ENCODE peak calls at places on chromosomes 11 and 22, in ten cellular contexts. D, B, O, H, A, P, Z, X, V and M are unnamed samples.

GRCh38 chr11:76208829-76209670 is 2.7 kb upstream of the WNT11 start:
- DNase-seq in D (peak; percentile 79), B (peak; percentile 44), O (peak; percentile 69), H (no peak), A (peak; percentile 82), P (peak; percentile 88), Z (peak; percentile 83), X (peak; percentile 81), V (peak; percentile 64), M (peak; percentile 86)

GRCh38 chr11:65445101-65445603 is 22.6 kb downstream of the NEAT1 start:
- DNase-seq in D (peak; percentile 38), B (no peak), O (no peak), H (no peak), A (peak; percentile 34), P (no peak), Z (no peak), X (peak; percentile 76), V (peak; percentile 55), M (no peak)

GRCh38 chr11:64619811-64620285 is 28.8 kb downstream of the SLC22A12 start:
- DNase-seq in D (peak; percentile 87), B (no peak), O (no peak), H (peak; percentile 42), A (no peak), P (peak; percentile 80), Z (no peak), X (peak; percentile 75), V (peak; percentile 56), M (no peak)

GRCh38 chr22:36853407-36854099 is 7.3 kb upstream of the NCF4 start:
- DNase-seq in D (no peak), B (no peak), O (peak; percentile 62), H (peak; percentile 40), A (peak; percentile 66), P (peak; percentile 32), Z (no peak), X (peak; percentile 63), V (peak; percentile 68), M (peak; percentile 79)

GRCh38 chr22:31083377-31083768 is 2.3 kb downstream of the SMTN start:
- DNase-seq in D (peak; percentile 47), B (no peak), O (peak; percentile 92), H (no peak), A (no peak), P (peak; percentile 94), Z (no peak), X (no peak), V (no peak), M (no peak)

GRCh38 chr22:30047364-30047738 is 32.9 kb upstream of the HORMAD2 start:
- DNase-seq in D (no peak), B (no peak), O (no peak), H (no peak), A (no peak), P (no peak), Z (no peak), X (no peak), V (no peak), M (no peak)

GRCh38 chr11:123474994-123475393 is 44.9 kb downstream of the GRAMD1B start:
- DNase-seq in D (no peak), B (no peak), O (no peak), H (no peak), A (no peak), P (no peak), Z (no peak), X (no peak), V (no peak), M (peak; percentile 28)

GRCh38 chr11:125945797-125946520 is at the start of gene VSIG10L2:
- DNase-seq in D (no peak), B (no peak), O (no peak), H (no peak), A (no peak), P (no peak), Z (no peak), X (no peak), V (no peak), M (no peak)

GRCh38 chr11:68036141-68036716 is 2.6 kb upstream of the TCIRG1 start:
- DNase-seq in D (no peak), B (no peak), O (no peak), H (no peak), A (no peak), P (no peak), Z (no peak), X (no peak), V (no peak), M (no peak)
- H3K27ac ChIP-seq in D (no peak overlapping the region), B (peak overlapping the region; percentile 94), O (peak overlapping the region; percentile 93), H (no peak overlapping the region), A (no peak overlapping the region), P (peak overlapping the region; percentile 96), Z (peak overlapping the region; percentile 91), X (peak overlapping the region; percentile 92), V (no peak overlapping the region), M (peak overlapping the region; percentile 94)

GRCh38 chr11:96307748-96308133 is 35.3 kb downstream of the MAML2 start:
- DNase-seq in D (no peak), B (no peak), O (no peak), H (peak; percentile 84), A (peak; percentile 28), P (no peak), Z (no peak), X (no peak), V (peak; percentile 92), M (no peak)

GRCh38 chr11:96309001-96309642 is 33.9 kb downstream of the MAML2 start:
- DNase-seq in D (no peak), B (no peak), O (no peak), H (no peak), A (no peak), P (no peak), Z (no peak), X (no peak), V (peak; percentile 87), M (no peak)

GRCh38 chr11:96310236-96310635 is 32.8 kb downstream of the MAML2 start:
- DNase-seq in D (no peak), B (no peak), O (no peak), H (no peak), A (no peak), P (no peak), Z (no peak), X (no peak), V (no peak), M (no peak)

GRCh38 chr11:96311120-96311568 is 31.9 kb downstream of the MAML2 start:
- DNase-seq in D (no peak), B (no peak), O (no peak), H (no peak), A (no peak), P (no peak), Z (no peak), X (no peak), V (peak; percentile 87), M (no peak)

DNA sequence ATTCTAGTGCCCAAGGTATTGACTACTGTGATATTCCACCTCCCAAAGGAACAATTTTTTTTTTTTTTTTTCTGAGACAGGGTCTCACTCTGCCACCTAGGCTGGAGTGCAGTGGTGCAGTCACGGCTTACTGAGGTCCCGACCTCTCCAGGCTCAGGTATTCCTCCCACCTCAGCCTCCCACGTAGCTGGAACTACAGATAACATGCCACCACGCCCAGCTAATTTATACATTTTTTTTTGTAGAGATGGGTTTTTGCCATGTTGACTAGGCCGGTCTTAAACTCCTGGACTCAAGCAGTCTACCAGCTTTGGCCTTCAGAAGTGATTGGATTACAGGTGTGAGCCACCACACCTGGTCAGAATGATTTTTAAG is 33.4 kb downstream of the MAML2 start:
- DNase-seq in D (no peak), B (no peak), O (no peak), H (no peak), A (no peak), P (no peak), Z (no peak), X (no peak), V (no peak), M (no peak)
- H3K4me1 ChIP-seq in D (peaks cover 22% of the 10 kb centered on the region), B (no peaks in the 10 kb centered on the region), O (peaks cover 62% of the 10 kb centered on the region), H (peaks cover 87% of the 10 kb centered on the region), A (peaks cover 99% of the 10 kb centered on the region), P (peaks cover 45% of the 10 kb centered on the region), Z (peaks cover 2% of the 10 kb centered on the region), X (peaks cover 38% of the 10 kb centered on the region), V (peaks cover 96% of the 10 kb centered on the region), M (peaks cover 38% of the 10 kb centered on the region)

GRCh38 chr11:44730775-44731174 is 4.0 kb downstream of the TSPAN18 start:
- DNase-seq in D (no peak), B (no peak), O (no peak), H (no peak), A (no peak), P (no peak), Z (no peak), X (no peak), V (no peak), M (no peak)

GRCh38 chr11:44732564-44732963 is 5.8 kb downstream of the TSPAN18 start:
- DNase-seq in D (no peak), B (no peak), O (no peak), H (no peak), A (no peak), P (no peak), Z (no peak), X (peak; percentile 45), V (no peak), M (no peak)

GRCh38 chr11:44733877-44734276 is 7.1 kb downstream of the TSPAN18 start:
- DNase-seq in D (no peak), B (no peak), O (no peak), H (no peak), A (no peak), P (no peak), Z (no peak), X (no peak), V (no peak), M (no peak)

GRCh38 chr11:44729718-44730117 is 3.0 kb downstream of the TSPAN18 start:
- DNase-seq in D (no peak), B (no peak), O (no peak), H (no peak), A (no peak), P (no peak), Z (no peak), X (peak; percentile 69), V (no peak), M (no peak)

GRCh38 chr11:44731685-44732411 is 5.1 kb downstream of the TSPAN18 start:
- DNase-seq in D (no peak), B (no peak), O (no peak), H (no peak), A (no peak), P (no peak), Z (no peak), X (peak; percentile 88), V (no peak), M (no peak)
- H3K27ac ChIP-seq in D (no peak overlapping the region), B (no peak overlapping the region), O (no peak overlapping the region), H (no peak overlapping the region), A (no peak overlapping the region), P (no peak overlapping the region), Z (no peak overlapping the region), X (peak overlapping the region; percentile 81), V (no peak overlapping the region), M (no peak overlapping the region)

GRCh38 chr11:6650104-6650503 is 5.5 kb downstream of the DCHS1 start:
- DNase-seq in D (no peak), B (no peak), O (no peak), H (no peak), A (no peak), P (no peak), Z (no peak), X (no peak), V (no peak), M (no peak)

GRCh38 chr11:6647282-6647679 is 8.3 kb downstream of the DCHS1 start:
- DNase-seq in D (no peak), B (no peak), O (no peak), H (no peak), A (no peak), P (no peak), Z (no peak), X (no peak), V (peak; percentile 78), M (no peak)

GRCh38 chr11:6647836-6648235 is 7.8 kb downstream of the DCHS1 start:
- DNase-seq in D (no peak), B (no peak), O (no peak), H (no peak), A (no peak), P (no peak), Z (no peak), X (no peak), V (no peak), M (no peak)

GRCh38 chr11:6646631-6647281 is 8.9 kb downstream of the DCHS1 start:
- DNase-seq in D (peak; percentile 40), B (no peak), O (no peak), H (no peak), A (no peak), P (no peak), Z (no peak), X (no peak), V (peak; percentile 63), M (no peak)

GRCh38 chr11:6648505-6648904 is 7.1 kb downstream of the DCHS1 start:
- DNase-seq in D (no peak), B (no peak), O (no peak), H (no peak), A (no peak), P (no peak), Z (no peak), X (no peak), V (no peak), M (no peak)
- H3K4me1 ChIP-seq in D (peaks cover 17% of the 10 kb centered on the region), B (no peaks in the 10 kb centered on the region), O (peaks cover 17% of the 10 kb centered on the region), H (peaks cover 7% of the 10 kb centered on the region), A (no peaks in the 10 kb centered on the region), P (no peaks in the 10 kb centered on the region), Z (peaks cover 22% of the 10 kb centered on the region), X (peaks cover 18% of the 10 kb centered on the region), V (peaks cover 23% of the 10 kb centered on the region), M (peaks cover 35% of the 10 kb centered on the region)